ENCODE peak calls at places on chromosomes 3 and 15, in nine cellular contexts. B is occipital lobe; J is mucosa of gallbladder; A is right cardiac atrium; L is cardiac fibroblast; D is NCI-H2081; M is activated CD4-positive, alpha-beta T cell treated with anti-CD3 and anti-CD28 coated beads for 4 hours; Z is RCC 7860; Q is caudate nucleus. C is an unnamed sample.

GRCh38 chr15:59833366-59833765 is 144.2 kb upstream of the BNIP2 start:
- DNase-seq in B (no peak), M (no peak), Z (no peak), L (no peak), D (peak), Q (no peak), A (no peak), J (no peak), C (no peak)

GRCh38 chr3:100358413-100358812 is 23.9 kb downstream of the NIT2 start:
- DNase-seq in Q (no peak), M (no peak), B (no peak), J (no peak), D (no peak), A (no peak), Z (no peak), L (no peak), C (no peak)

GRCh38 chr3:194397757-194398312 is 1.2 kb downstream of the GP5 start:
- DNase-seq in L (no peak), A (no peak), B (no peak), Z (no peak), D (no peak), M (peak), Q (no peak), J (no peak), C (no peak)

GRCh38 chr3:9750556-9751411 is 1.0 kb downstream of the OGG1 start:
- DNase-seq in B (no peak), Q (no peak), J (peak), Z (peak), L (no peak), D (no peak), M (no peak), A (no peak), C (no peak)

GRCh38 chr15:87672309-87672897 is 584.1 kb downstream of the NTRK3 start:
- DNase-seq in Z (peak), Q (no peak), A (peak), J (no peak), B (peak), D (no peak), M (no peak), L (peak), C (no peak)

GRCh38 chr15:49458145-49458544 is 35.1 kb downstream of the FGF7 start:
- DNase-seq in A (no peak), L (no peak), B (no peak), Q (no peak), D (no peak), J (no peak), M (no peak), Z (no peak), C (no peak)

GRCh38 chr3:51777985-51778384 is 1.1 kb downstream of the IQCF6 start:
- DNase-seq in M (no peak), A (peak), Q (peak), Z (no peak), D (peak), L (no peak), B (no peak), J (no peak), C (peak)

GRCh38 chr3:149576071-149576564 is 81.7 kb downstream of the WWTR1 start:
- DNase-seq in L (peak), Q (peak), A (peak), B (no peak), M (no peak), D (peak), J (no peak), Z (peak), C (no peak)

GRCh38 chr3:64187065-64187959 is 38.0 kb downstream of the PRICKLE2 start:
- DNase-seq in Z (peak), L (peak), B (peak), Q (no peak), D (peak), A (peak), J (peak), M (no peak), C (peak)

GRCh38 chr3:152446495-152446894 is 177.8 kb downstream of the MBNL1 start:
- DNase-seq in A (no peak), B (no peak), L (no peak), Q (no peak), M (no peak), J (no peak), Z (no peak), D (peak), C (no peak)

GRCh38 chr15:37014137-37014536 is 86.2 kb downstream of the MEIS2 start:
- DNase-seq in L (peak), Z (no peak), D (no peak), J (no peak), A (no peak), Q (no peak), M (no peak), B (no peak), C (no peak)

GRCh38 chr3:134463676-134464611 is 21.8 kb downstream of the ANAPC13 start:
- DNase-seq in M (no peak), Q (no peak), J (peak), Z (no peak), A (peak), B (peak), L (peak), D (no peak), C (peak)

GRCh38 chr15:83830381-83830780 is 176.5 kb downstream of the ADAMTSL3 start:
- DNase-seq in D (no peak), M (no peak), Q (no peak), L (no peak), A (no peak), B (no peak), J (no peak), Z (no peak), C (no peak)

GRCh38 chr15:84982301-84982920 is 755 bp downstream of the PDE8A start:
- DNase-seq in J (peak), Q (no peak), L (peak), D (no peak), B (no peak), Z (peak), M (peak), A (peak), C (peak)

GRCh38 chr3:40557558-40558161 is 32.9 kb downstream of the ZNF621 start:
- DNase-seq in J (no peak), D (no peak), Z (peak), Q (no peak), A (no peak), M (no peak), B (no peak), L (no peak), C (no peak)

GRCh38 chr3:128283429-128283828 is 130.1 kb downstream of the EEFSEC start:
- DNase-seq in Q (no peak), A (no peak), J (peak), L (no peak), Z (no peak), B (no peak), M (no peak), D (no peak), C (no peak)

GRCh38 chr3:72161870-72162617 is 377.1 kb upstream of the PROK2 start:
- DNase-seq in B (no peak), J (peak), M (no peak), L (peak), D (no peak), A (no peak), Q (no peak), Z (peak), C (no peak)

GRCh38 chr15:84840741-84841429 is 23.7 kb downstream of the ALPK3 start:
- DNase-seq in Z (peak), J (peak), L (peak), Q (no peak), M (no peak), B (no peak), D (no peak), A (peak), C (peak)

GRCh38 chr15:57591237-57591821 is 375 bp upstream of the MYZAP start:
- DNase-seq in D (no peak), B (no peak), L (no peak), Q (no peak), J (no peak), Z (no peak), M (no peak), A (no peak), C (no peak)

GRCh38 chr15:25829075-25829474 is 34.1 kb downstream of the ATP10A start:
- DNase-seq in L (no peak), M (no peak), Q (no peak), A (no peak), J (no peak), Z (no peak), B (no peak), D (no peak), C (no peak)

GRCh38 chr3:59313365-59313764 is 263.5 kb upstream of the CFAP20DC start:
- DNase-seq in J (peak), Q (no peak), B (no peak), L (peak), D (peak), M (peak), Z (peak), A (peak), C (no peak)

GRCh38 chr3:13209334-13209733 is 136.1 kb upstream of the IQSEC1 start:
- DNase-seq in J (no peak), M (no peak), Q (no peak), B (no peak), D (no peak), Z (no peak), A (no peak), L (no peak), C (peak)

GRCh38 chr3:40846466-40846865 is 321.7 kb downstream of the ZNF621 start:
- DNase-seq in A (no peak), L (no peak), M (no peak), D (no peak), B (no peak), Z (no peak), J (no peak), Q (no peak), C (no peak)

GRCh38 chr3:70049761-70050160 is 50.2 kb downstream of the SAMMSON start:
- DNase-seq in M (no peak), A (no peak), B (no peak), J (no peak), L (peak), D (no peak), Z (no peak), Q (no peak), C (no peak)

GRCh38 chr3:20064796-20065564 is 24.7 kb downstream of the KAT2B start:
- DNase-seq in M (no peak), Z (no peak), Q (no peak), D (no peak), A (no peak), J (no peak), B (no peak), L (no peak), C (no peak)

GRCh38 chr3:12810013-12810780 is 13.7 kb downstream of the CAND2 start:
- DNase-seq in B (peak), L (peak), Z (peak), A (peak), M (peak), Q (peak), J (peak), D (no peak), C (peak)

GRCh38 chr15:31098953-31099740 is 2.4 kb downstream of the TRPM1 start:
- DNase-seq in M (no peak), D (peak), A (no peak), L (no peak), B (no peak), Z (peak), J (no peak), Q (no peak), C (no peak)

C was measured in kidney.